ENCODE peak calls at places on chromosomes 12 and 14, in ten cellular contexts. One of them, this sample, is unnamed.

GRCh38 chr14:81303258-81303935 is 82.6 kb upstream of the GTF2A1 start:
- DNase-seq in stimulated activated CD8-positive, alpha-beta memory T cell treated with anti-CD3 and anti-CD28 coated beads, Interleukin-15, amount 100 ng/mL, for 48 hours: peak
- DNase-seq in activated T-helper 9 cell treated with anti-CD3 and anti-CD28 coated beads, Interleukin-2, amount 50 U/mL, for 16 hours: no peak
- DNase-seq in activated CD4-positive, alpha-beta T cell treated with anti-CD3 and anti-CD28 coated beads for 48 hours: peak
- DNase-seq in pons: no peak
- DNase-seq in HTR-8/SVneo: no peak
- DNase-seq in posterior vena cava: no peak
- DNase-seq in HCEC 1CT: no peak
- DNase-seq in heart right ventricle: peak
- DNase-seq in adipocyte: no peak
- DNase-seq in this sample: no peak

GRCh38 chr14:44952391-44953110 is 9.2 kb downstream of the KLHL28 start:
- DNase-seq in stimulated activated CD8-positive, alpha-beta memory T cell treated with anti-CD3 and anti-CD28 coated beads, Interleukin-15, amount 100 ng/mL, for 48 hours: no peak
- DNase-seq in activated CD4-positive, alpha-beta T cell treated with anti-CD3 and anti-CD28 coated beads for 48 hours: no peak
- DNase-seq in heart right ventricle: no peak
- DNase-seq in pons: no peak
- DNase-seq in HTR-8/SVneo: no peak
- DNase-seq in activated T-helper 9 cell treated with anti-CD3 and anti-CD28 coated beads, Interleukin-2, amount 50 U/mL, for 16 hours: no peak
- DNase-seq in posterior vena cava: no peak
- DNase-seq in HCEC 1CT: no peak
- DNase-seq in adipocyte: no peak
- DNase-seq in this sample: no peak

GRCh38 chr12:109764123-109764522 is 50.5 kb downstream of the FAM222A start:
- DNase-seq in heart right ventricle: no peak
- DNase-seq in adipocyte: no peak
- DNase-seq in activated T-helper 9 cell treated with anti-CD3 and anti-CD28 coated beads, Interleukin-2, amount 50 U/mL, for 16 hours: no peak
- DNase-seq in HCEC 1CT: no peak
- DNase-seq in stimulated activated CD8-positive, alpha-beta memory T cell treated with anti-CD3 and anti-CD28 coated beads, Interleukin-15, amount 100 ng/mL, for 48 hours: no peak
- DNase-seq in HTR-8/SVneo: no peak
- DNase-seq in pons: no peak
- DNase-seq in posterior vena cava: no peak
- DNase-seq in activated CD4-positive, alpha-beta T cell treated with anti-CD3 and anti-CD28 coated beads for 48 hours: no peak
- DNase-seq in this sample: no peak

GRCh38 chr14:67514203-67514607 is 18.9 kb upstream of the PLEKHH1 start:
- DNase-seq in heart right ventricle: no peak
- DNase-seq in pons: peak
- DNase-seq in activated T-helper 9 cell treated with anti-CD3 and anti-CD28 coated beads, Interleukin-2, amount 50 U/mL, for 16 hours: no peak
- DNase-seq in posterior vena cava: no peak
- DNase-seq in HTR-8/SVneo: no peak
- DNase-seq in stimulated activated CD8-positive, alpha-beta memory T cell treated with anti-CD3 and anti-CD28 coated beads, Interleukin-15, amount 100 ng/mL, for 48 hours: no peak
- DNase-seq in activated CD4-positive, alpha-beta T cell treated with anti-CD3 and anti-CD28 coated beads for 48 hours: no peak
- DNase-seq in adipocyte: no peak
- DNase-seq in HCEC 1CT: no peak
- DNase-seq in this sample: no peak

GRCh38 chr12:30440826-30441602 is 254.7 kb downstream of the IPO8 start:
- DNase-seq in posterior vena cava: no peak
- DNase-seq in stimulated activated CD8-positive, alpha-beta memory T cell treated with anti-CD3 and anti-CD28 coated beads, Interleukin-15, amount 100 ng/mL, for 48 hours: no peak
- DNase-seq in HCEC 1CT: peak
- DNase-seq in activated CD4-positive, alpha-beta T cell treated with anti-CD3 and anti-CD28 coated beads for 48 hours: no peak
- DNase-seq in pons: no peak
- DNase-seq in HTR-8/SVneo: peak
- DNase-seq in adipocyte: peak
- DNase-seq in heart right ventricle: no peak
- DNase-seq in activated T-helper 9 cell treated with anti-CD3 and anti-CD28 coated beads, Interleukin-2, amount 50 U/mL, for 16 hours: no peak
- DNase-seq in this sample: peak

GRCh38 chr12:12661086-12661485 is 34.9 kb downstream of the GPR19 start:
- DNase-seq in HCEC 1CT: peak
- DNase-seq in pons: no peak
- DNase-seq in adipocyte: peak
- DNase-seq in stimulated activated CD8-positive, alpha-beta memory T cell treated with anti-CD3 and anti-CD28 coated beads, Interleukin-15, amount 100 ng/mL, for 48 hours: no peak
- DNase-seq in heart right ventricle: no peak
- DNase-seq in activated CD4-positive, alpha-beta T cell treated with anti-CD3 and anti-CD28 coated beads for 48 hours: no peak
- DNase-seq in HTR-8/SVneo: peak
- DNase-seq in posterior vena cava: no peak
- DNase-seq in activated T-helper 9 cell treated with anti-CD3 and anti-CD28 coated beads, Interleukin-2, amount 50 U/mL, for 16 hours: no peak
- DNase-seq in this sample: peak

GRCh38 chr12:110741371-110741770 is 1.3 kb downstream of the PPP1CC start:
- DNase-seq in activated T-helper 9 cell treated with anti-CD3 and anti-CD28 coated beads, Interleukin-2, amount 50 U/mL, for 16 hours: no peak
- DNase-seq in adipocyte: peak
- DNase-seq in HTR-8/SVneo: no peak
- DNase-seq in activated CD4-positive, alpha-beta T cell treated with anti-CD3 and anti-CD28 coated beads for 48 hours: peak
- DNase-seq in pons: peak
- DNase-seq in HCEC 1CT: peak
- DNase-seq in heart right ventricle: no peak
- DNase-seq in stimulated activated CD8-positive, alpha-beta memory T cell treated with anti-CD3 and anti-CD28 coated beads, Interleukin-15, amount 100 ng/mL, for 48 hours: no peak
- DNase-seq in posterior vena cava: no peak
- DNase-seq in this sample: no peak

GRCh38 chr12:91053951-91054715 is 3.7 kb downstream of the KERA start:
- DNase-seq in pons: no peak
- DNase-seq in posterior vena cava: no peak
- DNase-seq in stimulated activated CD8-positive, alpha-beta memory T cell treated with anti-CD3 and anti-CD28 coated beads, Interleukin-15, amount 100 ng/mL, for 48 hours: no peak
- DNase-seq in heart right ventricle: peak
- DNase-seq in HCEC 1CT: peak
- DNase-seq in activated T-helper 9 cell treated with anti-CD3 and anti-CD28 coated beads, Interleukin-2, amount 50 U/mL, for 16 hours: no peak
- DNase-seq in activated CD4-positive, alpha-beta T cell treated with anti-CD3 and anti-CD28 coated beads for 48 hours: no peak
- DNase-seq in adipocyte: peak
- DNase-seq in HTR-8/SVneo: no peak
- DNase-seq in this sample: peak

GRCh38 chr12:65248656-65249633 is 29.5 kb upstream of the MSRB3 start:
- DNase-seq in pons: no peak
- DNase-seq in adipocyte: no peak
- DNase-seq in stimulated activated CD8-positive, alpha-beta memory T cell treated with anti-CD3 and anti-CD28 coated beads, Interleukin-15, amount 100 ng/mL, for 48 hours: no peak
- DNase-seq in posterior vena cava: no peak
- DNase-seq in activated CD4-positive, alpha-beta T cell treated with anti-CD3 and anti-CD28 coated beads for 48 hours: no peak
- DNase-seq in activated T-helper 9 cell treated with anti-CD3 and anti-CD28 coated beads, Interleukin-2, amount 50 U/mL, for 16 hours: no peak
- DNase-seq in HTR-8/SVneo: no peak
- DNase-seq in HCEC 1CT: no peak
- DNase-seq in heart right ventricle: no peak
- DNase-seq in this sample: peak

GRCh38 chr12:15230751-15231150 is 9.5 kb upstream of the RERG start:
- DNase-seq in HCEC 1CT: peak
- DNase-seq in stimulated activated CD8-positive, alpha-beta memory T cell treated with anti-CD3 and anti-CD28 coated beads, Interleukin-15, amount 100 ng/mL, for 48 hours: no peak
- DNase-seq in activated CD4-positive, alpha-beta T cell treated with anti-CD3 and anti-CD28 coated beads for 48 hours: no peak
- DNase-seq in adipocyte: peak
- DNase-seq in HTR-8/SVneo: no peak
- DNase-seq in posterior vena cava: no peak
- DNase-seq in heart right ventricle: no peak
- DNase-seq in pons: no peak
- DNase-seq in activated T-helper 9 cell treated with anti-CD3 and anti-CD28 coated beads, Interleukin-2, amount 50 U/mL, for 16 hours: no peak
- DNase-seq in this sample: peak